ENCODE peak calls at places on chromosome X, in seven cellular contexts. E is RWPE2, O is AG08396, Q is H4, W is cardiac fibroblast, T is amygdala, Y is NCI-H1092 treated with DMSO at 0.1 percent for 48 hours. G is an unnamed sample.

GRCh38 chrX:98067611-98068010 is 1183.9 kb downstream of the RPA4 start:
- DNase-seq in E (no peak), O (peak; percentile 10), Q (no peak), W (peak; percentile 1), T (no peak), Y (no peak), G (no peak)

GRCh38 chrX:100745806-100746537 is 14.1 kb upstream of the SYTL4 start:
- DNase-seq in E (no peak), O (no peak), Q (no peak), W (peak; percentile 2), T (no peak), Y (no peak), G (no peak)

GRCh38 chrX:47556045-47556623 is 4.9 kb upstream of the ARAF start:
- DNase-seq in E (peak; percentile 90), O (peak; percentile 83), Q (peak; percentile 94), W (peak; percentile 93), T (peak; percentile 85), Y (peak; percentile 96), G (peak; percentile 94)

GRCh38 chrX:135516376-135516775 is 4.1 kb upstream of the INTS6L start:
- DNase-seq in E (no peak), O (no peak), Q (no peak), W (no peak), T (no peak), Y (no peak), G (peak; percentile 14)

GRCh38 chrX:1224954-1225353 is 12.5 kb upstream of the CRLF2 start:
- DNase-seq in E (peak; percentile 20), O (no peak), Q (no peak), W (no peak), T (no peak), Y (no peak), G (no peak)

GRCh38 chrX:38513087-38513742 is 48.1 kb upstream of the TSPAN7 start:
- DNase-seq in E (no peak), O (no peak), Q (no peak), W (no peak), T (no peak), Y (peak; percentile 11), G (no peak)

GRCh38 chrX:2854918-2855317 is 26.2 kb downstream of the GYG2 start:
- DNase-seq in E (no peak), O (no peak), Q (no peak), W (no peak), T (no peak), Y (no peak), G (no peak)

GRCh38 chrX:96685205-96686099 is 810 bp downstream of the DIAPH2 start:
- DNase-seq in E (no peak), O (peak; percentile 14), Q (peak; percentile 31), W (peak; percentile 64), T (peak; percentile 1), Y (no peak), G (peak; percentile 49)

GRCh38 chrX:69060631-69061408 is 104.4 kb downstream of the PJA1 start:
- DNase-seq in E (no peak), O (no peak), Q (no peak), W (peak; percentile 58), T (no peak), Y (peak; percentile 2), G (no peak)

GRCh38 chrX:82765806-82766205 is 742.3 kb upstream of the POU3F4 start:
- DNase-seq in E (no peak), O (no peak), Q (peak; percentile 2), W (no peak), T (no peak), Y (no peak), G (no peak)

GRCh38 chrX:48196745-48197213 is at the start of gene SSX5:
- DNase-seq in E (no peak), O (no peak), Q (no peak), W (no peak), T (no peak), Y (no peak), G (no peak)

GRCh38 chrX:131951166-131951565 is 71.9 kb upstream of the STK26 start:
- DNase-seq in E (no peak), O (no peak), Q (no peak), W (no peak), T (no peak), Y (no peak), G (no peak)

GRCh38 chrX:11528623-11529022 is 137.1 kb downstream of the ARHGAP6 start:
- DNase-seq in E (no peak), O (no peak), Q (no peak), W (no peak), T (no peak), Y (no peak), G (no peak)

GRCh38 chrX:116317409-116317808 is 119.0 kb upstream of the SLC6A14 start:
- DNase-seq in E (no peak), O (no peak), Q (peak; percentile 92), W (peak; percentile 18), T (no peak), Y (no peak), G (peak; percentile 73)

GRCh38 chrX:131677655-131678628 is 134.1 kb downstream of the OR13H1 start:
- DNase-seq in E (no peak), O (peak; percentile 62), Q (peak; percentile 30), W (peak; percentile 26), T (no peak), Y (peak; percentile 27), G (peak; percentile 47)

GRCh38 chrX:13369541-13370140 is 49.8 kb upstream of the ATXN3L start:
- DNase-seq in E (no peak), O (no peak), Q (no peak), W (no peak), T (no peak), Y (peak; percentile 76), G (peak; percentile 25)

GRCh38 chrX:23901065-23901464 is 6.7 kb downstream of the APOO start:
- DNase-seq in E (peak; percentile 64), O (no peak), Q (peak; percentile 52), W (peak; percentile 91), T (no peak), Y (no peak), G (no peak)

GRCh38 chrX:152640039-152640818 is 2.5 kb downstream of the GABRQ start:
- DNase-seq in E (no peak), O (peak; percentile 32), Q (peak; percentile 63), W (peak; percentile 18), T (no peak), Y (no peak), G (no peak)

GRCh38 chrX:71111851-71112468 is 583 bp upstream of the IL2RG start:
- DNase-seq in E (no peak), O (no peak), Q (no peak), W (no peak), T (no peak), Y (no peak), G (no peak)

GRCh38 chrX:38206542-38206941 is 14.1 kb downstream of the SRPX start:
- DNase-seq in E (no peak), O (no peak), Q (no peak), W (no peak), T (no peak), Y (no peak), G (no peak)

GRCh38 chrX:14802943-14803710 is 69.7 kb downstream of the FANCB start:
- DNase-seq in E (no peak), O (no peak), Q (no peak), W (peak; percentile 30), T (no peak), Y (no peak), G (no peak)

GRCh38 chrX:148574247-148574973 is 74.0 kb downstream of the AFF2 start:
- DNase-seq in E (no peak), O (no peak), Q (no peak), W (peak; percentile 2), T (no peak), Y (no peak), G (no peak)

GRCh38 chrX:109920325-109920724 is 82.6 kb upstream of the TMEM164 start:
- DNase-seq in E (no peak), O (no peak), Q (no peak), W (no peak), T (no peak), Y (no peak), G (no peak)

GRCh38 chrX:108362026-108362425 is 76.2 kb downstream of the COL4A6 start:
- DNase-seq in E (no peak), O (no peak), Q (no peak), W (peak; percentile 20), T (no peak), Y (no peak), G (no peak)

GRCh38 chrX:48971325-48972213 is at the start of gene KCND1:
- DNase-seq in E (no peak), O (peak; percentile 24), Q (no peak), W (peak; percentile 34), T (no peak), Y (peak; percentile 31), G (peak; percentile 68)

GRCh38 chrX:44025611-44026010 is 52.4 kb upstream of the NDP start:
- DNase-seq in E (no peak), O (no peak), Q (peak; percentile 34), W (peak; percentile 47), T (no peak), Y (no peak), G (peak; percentile 5)

GRCh38 chrX:104972737-104973136 is 247.8 kb downstream of the TEX13A start:
- DNase-seq in E (no peak), O (no peak), Q (peak; percentile 67), W (no peak), T (no peak), Y (no peak), G (no peak)

GRCh38 chrX:118207831-118208453 is 91.3 kb upstream of the KLHL13 start:
- DNase-seq in E (no peak), O (no peak), Q (no peak), W (no peak), T (no peak), Y (peak; percentile 91), G (no peak)

GRCh38 chrX:41758391-41758790 is 34.4 kb downstream of the GPR82 start:
- DNase-seq in E (no peak), O (no peak), Q (no peak), W (peak; percentile 47), T (no peak), Y (no peak), G (no peak)